ENCODE peak calls at places on chromosomes 7 and 10, in nine cellular contexts. One of them, this sample, is unnamed.
A peak's percentile ranks its signal among the peaks of the same experiment; 100 is the strongest.

GRCh38 chr10:86306628-86307278 is 59.8 kb downstream of the GRID1 start:
- DNase-seq in pancreas: no peak
- DNase-seq in GM23248: peak; percentile 33
- DNase-seq in HT1080: no peak
- DNase-seq in heart right ventricle: no peak
- DNase-seq in activated CD4-positive, alpha-beta T cell treated with anti-CD3 and anti-CD28 coated beads, Interleukin-2, amount 50 U/mL, for 1 hour: no peak
- DNase-seq in WERI-Rb-1: no peak
- DNase-seq in osteocyte: no peak
- DNase-seq in HCT116: no peak
- DNase-seq in this sample: no peak

GRCh38 chr7:43220250-43220649 is 107.8 kb downstream of the HECW1 start:
- DNase-seq in activated CD4-positive, alpha-beta T cell treated with anti-CD3 and anti-CD28 coated beads, Interleukin-2, amount 50 U/mL, for 1 hour: no peak
- DNase-seq in WERI-Rb-1: no peak
- DNase-seq in heart right ventricle: no peak
- DNase-seq in GM23248: peak; percentile 89
- DNase-seq in HT1080: peak; percentile 86
- DNase-seq in osteocyte: no peak
- DNase-seq in pancreas: no peak
- DNase-seq in HCT116: no peak
- DNase-seq in this sample: no peak

GRCh38 chr7:137850586-137850985 is 3.8 kb upstream of the DGKI start:
- DNase-seq in osteocyte: no peak
- DNase-seq in pancreas: no peak
- DNase-seq in HT1080: peak; percentile 47
- DNase-seq in GM23248: peak; percentile 70
- DNase-seq in activated CD4-positive, alpha-beta T cell treated with anti-CD3 and anti-CD28 coated beads, Interleukin-2, amount 50 U/mL, for 1 hour: no peak
- DNase-seq in WERI-Rb-1: no peak
- DNase-seq in HCT116: no peak
- DNase-seq in heart right ventricle: no peak
- DNase-seq in this sample: no peak

GRCh38 chr10:61899997-61900828 is 1.3 kb upstream of the ARID5B start:
- DNase-seq in WERI-Rb-1: peak; percentile 52
- DNase-seq in heart right ventricle: peak; percentile 48
- DNase-seq in HCT116: no peak
- DNase-seq in activated CD4-positive, alpha-beta T cell treated with anti-CD3 and anti-CD28 coated beads, Interleukin-2, amount 50 U/mL, for 1 hour: peak; percentile 54
- DNase-seq in GM23248: peak; percentile 87
- DNase-seq in HT1080: peak; percentile 65
- DNase-seq in pancreas: no peak
- DNase-seq in osteocyte: no peak
- DNase-seq in this sample: peak; percentile 88

GRCh38 chr7:98836811-98837631 is 32.8 kb downstream of the TMEM130 start:
- DNase-seq in WERI-Rb-1: peak; percentile 83
- DNase-seq in heart right ventricle: peak; percentile 25
- DNase-seq in pancreas: no peak
- DNase-seq in GM23248: peak; percentile 45
- DNase-seq in HT1080: peak; percentile 19
- DNase-seq in activated CD4-positive, alpha-beta T cell treated with anti-CD3 and anti-CD28 coated beads, Interleukin-2, amount 50 U/mL, for 1 hour: peak; percentile 9
- DNase-seq in osteocyte: no peak
- DNase-seq in HCT116: peak; percentile 59
- DNase-seq in this sample: peak; percentile 67

GRCh38 chr10:17655567-17656146 is 11.7 kb downstream of the STAM start:
- DNase-seq in activated CD4-positive, alpha-beta T cell treated with anti-CD3 and anti-CD28 coated beads, Interleukin-2, amount 50 U/mL, for 1 hour: no peak
- DNase-seq in HT1080: peak; percentile 50
- DNase-seq in pancreas: no peak
- DNase-seq in WERI-Rb-1: no peak
- DNase-seq in GM23248: no peak
- DNase-seq in osteocyte: no peak
- DNase-seq in HCT116: no peak
- DNase-seq in heart right ventricle: no peak
- DNase-seq in this sample: peak; percentile 30

GRCh38 chr10:11397077-11397476 is 214.4 kb downstream of the USP6NL start:
- DNase-seq in HT1080: no peak
- DNase-seq in GM23248: no peak
- DNase-seq in HCT116: no peak
- DNase-seq in WERI-Rb-1: no peak
- DNase-seq in osteocyte: no peak
- DNase-seq in pancreas: no peak
- DNase-seq in activated CD4-positive, alpha-beta T cell treated with anti-CD3 and anti-CD28 coated beads, Interleukin-2, amount 50 U/mL, for 1 hour: no peak
- DNase-seq in heart right ventricle: no peak
- DNase-seq in this sample: no peak

GRCh38 chr10:91681361-91682276 is 48.7 kb upstream of the PPP1R3C start:
- DNase-seq in osteocyte: no peak
- DNase-seq in heart right ventricle: no peak
- DNase-seq in WERI-Rb-1: no peak
- DNase-seq in activated CD4-positive, alpha-beta T cell treated with anti-CD3 and anti-CD28 coated beads, Interleukin-2, amount 50 U/mL, for 1 hour: no peak
- DNase-seq in HT1080: no peak
- DNase-seq in GM23248: peak; percentile 55
- DNase-seq in HCT116: no peak
- DNase-seq in pancreas: no peak
- DNase-seq in this sample: no peak

GRCh38 chr10:130044067-130045061 is 66.3 kb downstream of the C10orf143 start:
- DNase-seq in osteocyte: no peak
- DNase-seq in HCT116: no peak
- DNase-seq in heart right ventricle: no peak
- DNase-seq in GM23248: no peak
- DNase-seq in WERI-Rb-1: no peak
- DNase-seq in activated CD4-positive, alpha-beta T cell treated with anti-CD3 and anti-CD28 coated beads, Interleukin-2, amount 50 U/mL, for 1 hour: no peak
- DNase-seq in HT1080: no peak
- DNase-seq in pancreas: no peak
- DNase-seq in this sample: no peak

GRCh38 chr7:19674266-19674960 is 34.4 kb downstream of the POLR1F start:
- DNase-seq in HT1080: peak; percentile 3
- DNase-seq in HCT116: no peak
- DNase-seq in activated CD4-positive, alpha-beta T cell treated with anti-CD3 and anti-CD28 coated beads, Interleukin-2, amount 50 U/mL, for 1 hour: no peak
- DNase-seq in WERI-Rb-1: no peak
- DNase-seq in GM23248: peak; percentile 38
- DNase-seq in osteocyte: no peak
- DNase-seq in pancreas: no peak
- DNase-seq in heart right ventricle: no peak
- DNase-seq in this sample: no peak

GRCh38 chr7:31702354-31702753 is 15.3 kb downstream of the PPP1R17 start:
- DNase-seq in osteocyte: no peak
- DNase-seq in GM23248: no peak
- DNase-seq in WERI-Rb-1: no peak
- DNase-seq in pancreas: no peak
- DNase-seq in activated CD4-positive, alpha-beta T cell treated with anti-CD3 and anti-CD28 coated beads, Interleukin-2, amount 50 U/mL, for 1 hour: no peak
- DNase-seq in heart right ventricle: no peak
- DNase-seq in HT1080: no peak
- DNase-seq in HCT116: no peak
- DNase-seq in this sample: no peak

GRCh38 chr10:14074062-14074884 is 256.5 kb downstream of the FRMD4A start:
- DNase-seq in heart right ventricle: peak; percentile 80
- DNase-seq in GM23248: peak; percentile 100
- DNase-seq in HCT116: peak; percentile 15
- DNase-seq in WERI-Rb-1: no peak
- DNase-seq in HT1080: peak; percentile 96
- DNase-seq in pancreas: peak; percentile 82
- DNase-seq in activated CD4-positive, alpha-beta T cell treated with anti-CD3 and anti-CD28 coated beads, Interleukin-2, amount 50 U/mL, for 1 hour: no peak
- DNase-seq in osteocyte: no peak
- DNase-seq in this sample: peak; percentile 88

GRCh38 chr10:91023708-91024438 is 103.0 kb upstream of the ANKRD1 start:
- DNase-seq in HCT116: no peak
- DNase-seq in heart right ventricle: no peak
- DNase-seq in osteocyte: no peak
- DNase-seq in activated CD4-positive, alpha-beta T cell treated with anti-CD3 and anti-CD28 coated beads, Interleukin-2, amount 50 U/mL, for 1 hour: no peak
- DNase-seq in WERI-Rb-1: no peak
- DNase-seq in HT1080: no peak
- DNase-seq in pancreas: no peak
- DNase-seq in GM23248: no peak
- DNase-seq in this sample: no peak

GRCh38 chr7:46279290-46279689 is 358.2 kb upstream of the IGFBP3 start:
- DNase-seq in pancreas: no peak
- DNase-seq in heart right ventricle: no peak
- DNase-seq in osteocyte: no peak
- DNase-seq in HT1080: no peak
- DNase-seq in activated CD4-positive, alpha-beta T cell treated with anti-CD3 and anti-CD28 coated beads, Interleukin-2, amount 50 U/mL, for 1 hour: no peak
- DNase-seq in GM23248: no peak
- DNase-seq in WERI-Rb-1: no peak
- DNase-seq in HCT116: no peak
- DNase-seq in this sample: no peak

GRCh38 chr7:70752794-70753241 is 379.1 kb upstream of the GALNT17 start:
- DNase-seq in HCT116: no peak
- DNase-seq in GM23248: peak; percentile 10
- DNase-seq in osteocyte: no peak
- DNase-seq in pancreas: no peak
- DNase-seq in HT1080: peak; percentile 49
- DNase-seq in WERI-Rb-1: peak; percentile 50
- DNase-seq in activated CD4-positive, alpha-beta T cell treated with anti-CD3 and anti-CD28 coated beads, Interleukin-2, amount 50 U/mL, for 1 hour: no peak
- DNase-seq in heart right ventricle: no peak
- DNase-seq in this sample: no peak

GRCh38 chr7:144133307-144133706 is 10.3 kb downstream of the OR2A14 start:
- DNase-seq in GM23248: no peak
- DNase-seq in HT1080: no peak
- DNase-seq in WERI-Rb-1: no peak
- DNase-seq in osteocyte: no peak
- DNase-seq in heart right ventricle: no peak
- DNase-seq in pancreas: no peak
- DNase-seq in HCT116: no peak
- DNase-seq in activated CD4-positive, alpha-beta T cell treated with anti-CD3 and anti-CD28 coated beads, Interleukin-2, amount 50 U/mL, for 1 hour: no peak
- DNase-seq in this sample: no peak

GRCh38 chr7:41702635-41703371 is at the start of gene INHBA:
- DNase-seq in pancreas: no peak
- DNase-seq in osteocyte: no peak
- DNase-seq in heart right ventricle: no peak
- DNase-seq in HT1080: peak; percentile 65
- DNase-seq in GM23248: peak; percentile 87
- DNase-seq in activated CD4-positive, alpha-beta T cell treated with anti-CD3 and anti-CD28 coated beads, Interleukin-2, amount 50 U/mL, for 1 hour: no peak
- DNase-seq in HCT116: no peak
- DNase-seq in WERI-Rb-1: no peak
- DNase-seq in this sample: peak; percentile 79

GRCh38 chr10:24952146-24952700 is at the start of gene PRTFDC1:
- DNase-seq in HCT116: no peak
- DNase-seq in pancreas: peak; percentile 71
- DNase-seq in osteocyte: no peak
- DNase-seq in heart right ventricle: peak; percentile 55
- DNase-seq in WERI-Rb-1: peak; percentile 59
- DNase-seq in GM23248: peak; percentile 71
- DNase-seq in activated CD4-positive, alpha-beta T cell treated with anti-CD3 and anti-CD28 coated beads, Interleukin-2, amount 50 U/mL, for 1 hour: peak; percentile 13
- DNase-seq in HT1080: no peak
- DNase-seq in this sample: no peak

GRCh38 chr10:129773359-129773990 is 190.6 kb downstream of the EBF3 start:
- DNase-seq in HCT116: no peak
- DNase-seq in WERI-Rb-1: no peak
- DNase-seq in osteocyte: peak; percentile 77
- DNase-seq in pancreas: no peak
- DNase-seq in HT1080: no peak
- DNase-seq in heart right ventricle: no peak
- DNase-seq in GM23248: no peak
- DNase-seq in activated CD4-positive, alpha-beta T cell treated with anti-CD3 and anti-CD28 coated beads, Interleukin-2, amount 50 U/mL, for 1 hour: no peak
- DNase-seq in this sample: no peak